ENCODE peak calls at places on chromosomes 1 and 21, in four cellular contexts. Z is A549, J is IMR-90, F is AG09309. X is an unnamed sample.

GRCh38 chr1:201252833-201253810 is 30.2 kb upstream of the PKP1 start:
- DNase-seq in Z (no peak), J (no peak), F (no peak), X (no peak)

GRCh38 chr1:16392740-16393139 is 25.7 kb downstream of the SZRD1 start:
- DNase-seq in Z (no peak), J (peak; percentile 38), F (no peak), X (no peak)

GRCh38 chr1:91730781-91731732 is 154.9 kb downstream of the TGFBR3 start:
- DNase-seq in Z (peak; percentile 29), J (peak; percentile 75), F (peak; percentile 67), X (no peak)

GRCh38 chr1:99731384-99731783 is 35.1 kb downstream of the FRRS1 start:
- DNase-seq in Z (no peak), J (peak; percentile 88), F (no peak), X (no peak)

GRCh38 chr1:77308889-77309621 is 27.2 kb downstream of the AK5 start:
- DNase-seq in Z (no peak), J (no peak), F (no peak), X (no peak)

GRCh38 chr1:11913291-11913690 is 12.9 kb downstream of the KIAA2013 start:
- DNase-seq in Z (no peak), J (no peak), F (no peak), X (no peak)

GRCh38 chr21:40143822-40144525 is 276.7 kb downstream of the PCP4 start:
- DNase-seq in Z (peak; percentile 33), J (peak; percentile 18), F (no peak), X (peak; percentile 80)

GRCh38 chr1:40020447-40021085 is 20.0 kb upstream of the CAP1 start:
- DNase-seq in Z (no peak), J (peak; percentile 35), F (no peak), X (no peak)

GRCh38 chr21:33940846-33941245 is 25.2 kb upstream of the ATP5PO start:
- DNase-seq in Z (no peak), J (peak; percentile 48), F (no peak), X (no peak)

GRCh38 chr1:27816921-27817630 is 13.5 kb upstream of the PPP1R8 start:
- DNase-seq in Z (peak; percentile 76), J (peak; percentile 66), F (peak; percentile 48), X (no peak)

GRCh38 chr1:5727871-5728643 is 264.2 kb downstream of the NPHP4 start:
- DNase-seq in Z (no peak), J (no peak), F (no peak), X (no peak)

DNA sequence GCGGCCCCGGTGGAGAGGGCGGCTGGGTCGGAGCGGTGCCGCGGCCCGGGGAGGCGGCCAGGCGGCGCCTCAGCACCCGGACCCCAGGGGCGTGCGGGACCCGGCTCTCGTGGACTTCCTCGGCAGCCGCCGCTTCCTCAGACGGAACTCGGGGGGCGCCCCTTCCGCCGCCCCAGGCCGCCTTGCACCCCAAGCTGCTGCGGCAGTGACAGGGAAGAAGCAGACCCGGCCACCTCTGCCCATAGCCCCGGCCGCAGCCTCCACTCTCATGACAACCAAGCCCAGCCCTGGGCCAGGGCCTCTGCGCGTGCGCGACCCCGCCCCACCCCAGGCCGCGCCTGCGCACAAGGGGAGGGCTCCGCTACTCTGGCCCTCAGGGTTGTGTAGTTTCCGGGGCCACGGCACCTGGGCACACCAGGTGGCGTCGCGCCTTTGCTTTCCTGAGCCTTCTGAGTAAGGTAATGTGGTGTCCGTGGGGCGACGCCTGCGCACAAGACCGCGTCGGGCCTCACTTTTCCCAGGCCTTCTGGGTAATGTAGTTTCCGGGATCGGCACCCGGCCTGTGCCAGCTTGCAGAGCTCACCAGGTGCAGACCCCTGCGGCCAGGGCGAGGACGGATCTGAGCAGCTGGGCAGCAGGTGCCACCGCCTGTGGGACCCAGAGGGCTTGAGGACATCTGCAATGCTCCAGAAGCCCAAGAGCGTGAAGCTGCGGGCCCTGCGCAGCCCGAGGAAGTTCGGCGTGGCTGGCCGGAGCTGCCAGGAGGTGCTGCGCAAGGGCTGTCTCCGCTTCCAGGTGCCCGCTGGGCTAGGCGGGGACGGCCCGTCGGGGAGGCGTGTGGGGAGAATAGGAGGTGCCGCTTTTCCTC is at the start of the genes CEP104 and DFFB:
- DNase-seq in Z (peak; percentile 96), J (peak; percentile 67), F (peak; percentile 14), X (peak; percentile 83)
- TF ChIP-seq CTCF in Z (peak; percentile 36), J (no peak), F (peak; percentile 4), X (no peak)

GRCh38 chr1:232968396-232968795 is 18.0 kb downstream of the NTPCR start:
- DNase-seq in Z (no peak), J (no peak), F (no peak), X (no peak)

GRCh38 chr1:232970508-232970907 is 20.1 kb downstream of the NTPCR start:
- DNase-seq in Z (no peak), J (no peak), F (no peak), X (no peak)

GRCh38 chr1:232966663-232967062 is 16.3 kb downstream of the NTPCR start:
- DNase-seq in Z (no peak), J (no peak), F (no peak), X (no peak)

GRCh38 chr1:232968965-232969364 is 18.6 kb downstream of the NTPCR start:
- DNase-seq in Z (no peak), J (peak; percentile 74), F (no peak), X (no peak)

DNA sequence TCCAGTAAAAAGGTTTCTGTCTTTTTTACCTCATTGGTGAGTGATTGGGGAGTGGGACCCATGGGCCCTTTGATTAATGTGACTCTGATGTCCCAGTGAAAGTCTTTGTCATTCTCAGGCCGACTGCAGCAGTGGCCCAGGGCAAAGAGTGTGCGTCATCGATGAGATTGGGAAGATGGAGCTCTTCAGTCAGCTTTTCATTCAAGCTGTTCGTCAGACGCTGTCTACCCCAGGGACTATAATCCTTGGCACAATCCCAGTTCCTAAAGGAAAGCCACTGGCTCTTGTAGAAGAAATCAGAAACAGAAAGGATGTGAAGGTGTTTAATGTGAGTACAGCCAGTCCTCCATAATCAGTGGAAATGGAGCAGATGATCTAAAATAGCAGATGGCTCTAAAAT is 19.4 kb downstream of the NTPCR start:
- DNase-seq in Z (no peak), J (no peak), F (no peak), X (no peak)
- TF ChIP-seq CTCF in Z (no peak), J (no peak), F (no peak), X (no peak)

DNA sequence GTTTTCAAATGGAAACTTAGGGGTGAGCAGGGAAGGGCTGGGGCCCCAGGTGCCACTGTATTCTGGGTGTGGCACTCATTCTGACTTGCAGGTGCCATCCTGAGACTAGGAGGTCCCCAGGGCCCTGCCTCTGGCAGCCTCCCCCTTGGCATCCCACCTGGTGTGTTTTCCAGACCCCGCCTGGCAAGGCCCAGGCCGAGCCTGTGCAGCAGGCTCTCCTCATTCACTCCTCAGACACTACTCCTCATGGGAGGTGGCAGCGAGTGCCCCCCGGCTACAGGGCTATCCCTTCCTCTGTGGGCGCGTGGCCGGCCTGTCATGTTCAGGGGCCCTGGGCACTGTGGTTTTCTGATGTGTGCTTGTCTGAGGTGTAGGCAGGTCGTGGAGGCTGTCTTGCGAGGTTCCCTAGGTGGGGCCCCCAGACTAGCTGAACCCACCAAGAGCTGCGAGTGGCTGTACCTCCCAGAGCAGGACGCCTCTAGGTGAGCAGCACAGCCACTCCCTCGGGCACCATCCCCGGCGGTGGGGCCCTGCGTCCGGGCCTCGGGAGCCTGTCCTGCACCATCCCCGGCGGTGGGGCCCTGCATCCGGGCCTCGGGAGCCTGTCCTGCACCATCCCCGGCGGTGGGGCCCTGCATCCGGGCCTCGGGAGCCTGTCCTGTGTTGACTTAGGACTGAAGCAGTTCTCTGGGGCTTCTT is 13.2 kb downstream of the SLX9 start:
- DNase-seq in Z (no peak), J (no peak), F (no peak), X (no peak)
- TF ChIP-seq CTCF in Z (no peak), J (no peak), F (no peak), X (no peak)

GRCh38 chr1:67684526-67685066 is 405 bp upstream of the GADD45A start:
- DNase-seq in Z (no peak), J (no peak), F (no peak), X (no peak)

GRCh38 chr1:67686272-67687197 is 1.5 kb downstream of the GADD45A start:
- DNase-seq in Z (peak; percentile 82), J (peak; percentile 99), F (peak; percentile 99), X (peak; percentile 57)

GRCh38 chr1:67685558-67686271 is 714 bp downstream of the GADD45A start:
- DNase-seq in Z (peak; percentile 27), J (no peak), F (no peak), X (peak; percentile 32)

GRCh38 chr1:67683736-67684525 is 1.1 kb upstream of the GADD45A start:
- DNase-seq in Z (no peak), J (peak; percentile 79), F (no peak), X (no peak)

DNA sequence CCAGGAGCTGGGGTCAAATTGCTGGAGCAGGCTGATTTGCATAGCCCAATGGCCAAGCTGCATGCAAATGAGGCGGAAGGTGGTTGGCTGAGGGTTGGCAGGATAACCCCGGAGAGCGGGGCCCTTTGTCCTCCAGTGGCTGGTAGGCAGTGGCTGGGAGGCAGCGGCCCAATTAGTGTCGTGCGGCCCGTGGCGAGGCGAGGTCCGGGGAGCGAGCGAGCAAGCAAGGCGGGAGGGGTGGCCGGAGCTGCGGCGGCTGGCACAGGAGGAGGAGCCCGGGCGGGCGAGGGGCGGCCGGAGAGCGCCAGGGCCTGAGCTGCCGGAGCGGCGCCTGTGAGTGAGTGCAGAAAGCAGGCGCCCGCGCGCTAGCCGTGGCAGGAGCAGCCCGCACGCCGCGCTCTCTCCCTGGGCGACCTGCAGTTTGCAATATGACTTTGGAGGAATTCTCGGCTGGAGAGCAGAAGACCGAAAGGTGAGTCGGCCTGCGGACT is at the start of gene GADD45A:
- DNase-seq in Z (peak; percentile 97), J (peak; percentile 100), F (peak; percentile 99), X (peak; percentile 94)
- TF ChIP-seq CTCF in Z (no peak), J (no peak), F (no peak), X (no peak)

GRCh38 chr1:49627781-49628180 is 396.0 kb downstream of the AGBL4 start:
- DNase-seq in Z (no peak), J (no peak), F (no peak), X (no peak)
- TF ChIP-seq CTCF in Z (no peak), J (no peak), F (no peak), X (no peak)

DNA sequence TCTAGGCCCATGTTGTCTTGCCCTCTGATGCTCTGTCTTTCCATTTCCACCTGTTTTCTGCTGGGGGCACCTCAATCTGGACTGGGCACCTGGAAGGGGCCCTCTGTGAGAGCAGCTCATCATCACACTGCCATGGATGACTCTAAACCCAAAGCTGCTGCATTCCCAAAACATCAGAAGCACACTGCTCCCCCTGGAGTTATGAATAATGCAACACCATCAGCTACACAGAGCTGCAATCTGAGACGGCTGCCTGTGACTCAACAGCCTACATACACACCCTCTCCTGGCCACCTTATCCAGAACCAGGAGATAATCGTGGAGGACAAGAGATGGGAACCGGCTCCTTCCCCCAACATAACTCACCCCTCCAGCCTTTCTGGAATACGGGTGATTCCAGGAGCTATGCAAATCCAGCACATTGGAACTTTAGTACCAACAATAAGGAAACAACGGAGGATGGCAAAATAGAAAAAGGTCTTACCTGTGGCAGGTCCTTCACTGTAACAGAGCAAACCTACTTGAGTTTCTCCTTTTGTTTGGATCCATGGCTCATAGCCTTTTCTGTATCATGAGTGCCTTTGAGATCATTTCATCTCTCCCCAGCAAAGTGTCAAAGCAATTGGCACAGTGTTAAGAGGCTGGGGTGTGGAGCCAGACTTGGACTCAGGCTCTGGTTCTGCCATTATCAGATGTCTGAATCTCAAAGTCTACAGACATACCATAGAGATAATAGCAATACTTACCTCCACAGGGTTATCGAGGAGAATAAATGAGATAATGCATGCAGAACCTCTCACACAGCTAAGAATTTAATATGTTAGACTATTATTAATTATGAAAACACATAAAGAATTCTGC is 29.3 kb downstream of the AK2 start:
- DNase-seq in Z (peak; percentile 79), J (peak; percentile 94), F (peak; percentile 79), X (no peak)
- TF ChIP-seq CTCF in Z (peak; percentile 51), J (peak; percentile 89), F (peak; percentile 73), X (peak; percentile 61)